ENCODE peak calls at places on chromosomes 12 and 14, in six cellular contexts. L, P, V, D, G and J are unnamed samples.

GRCh38 chr12:123267991-123268843 is 3.4 kb downstream of the CDK2AP1 start:
- DNase-seq in G (no peak), L (peak), P (no peak), V (peak), D (no peak), J (no peak)

GRCh38 chr12:82225871-82226270 is 132.3 kb downstream of the CCDC59 start:
- DNase-seq in L (no peak), P (no peak), G (no peak), V (no peak), D (no peak), J (no peak)

GRCh38 chr14:34583525-34583924 is 44.0 kb upstream of the EAPP start:
- DNase-seq in L (no peak), G (no peak), V (no peak), P (no peak), D (no peak), J (no peak)

GRCh38 chr14:36702484-36702883 is 40.8 kb downstream of the PAX9 start:
- DNase-seq in L (no peak), P (no peak), V (no peak), D (no peak), G (peak), J (no peak)

GRCh38 chr12:111063296-111064026 is 143.1 kb upstream of the MYL2 start:
- DNase-seq in L (no peak), V (no peak), D (no peak), G (peak), P (no peak), J (no peak)

GRCh38 chr12:94875525-94875924 is 128.0 kb downstream of the NDUFA12 start:
- DNase-seq in P (peak), V (peak), L (peak), G (peak), D (peak), J (peak)

GRCh38 chr14:80564051-80564450 is 352.7 kb upstream of the DIO2 start:
- DNase-seq in P (no peak), V (no peak), L (no peak), G (no peak), D (no peak), J (no peak)

GRCh38 chr14:99684356-99684952 is 356 bp downstream of the CYP46A1 start:
- DNase-seq in G (no peak), D (no peak), L (no peak), P (no peak), V (no peak), J (no peak)

GRCh38 chr14:89327771-89328212 is 89.2 kb downstream of the FOXN3 start:
- DNase-seq in G (peak), V (no peak), P (no peak), D (no peak), L (no peak), J (no peak)

GRCh38 chr12:46364777-46365580 is 7.6 kb downstream of the SLC38A2 start:
- DNase-seq in V (no peak), D (no peak), L (no peak), P (no peak), G (peak), J (no peak)

GRCh38 chr12:48021485-48022179 is 17.4 kb upstream of the COL2A1 start:
- DNase-seq in G (peak), D (no peak), L (no peak), V (no peak), P (no peak), J (no peak)

GRCh38 chr14:102557434-102558226 is 34.8 kb upstream of the RCOR1 start:
- DNase-seq in L (no peak), G (no peak), P (no peak), D (no peak), V (no peak), J (no peak)

GRCh38 chr12:25311501-25311900 is 60.8 kb upstream of the KRAS start:
- DNase-seq in V (no peak), G (peak), P (no peak), D (no peak), L (no peak), J (no peak)

GRCh38 chr12:109458771-109459208 is 18.3 kb downstream of the KCTD10 start:
- DNase-seq in D (no peak), V (no peak), P (no peak), G (peak), L (no peak), J (no peak)

GRCh38 chr12:68609955-68610434 is 704 bp upstream of the RAP1B start:
- DNase-seq in P (no peak), L (no peak), D (no peak), G (peak), V (no peak), J (no peak)

GRCh38 chr12:23757541-23757962 is 191.9 kb downstream of the SOX5 start:
- DNase-seq in P (no peak), G (no peak), L (no peak), D (peak), V (no peak), J (no peak)

GRCh38 chr12:121765573-121765972 is 27.9 kb downstream of the RHOF start:
- DNase-seq in D (no peak), P (no peak), L (no peak), V (no peak), G (peak), J (no peak)

GRCh38 chr12:47231456-47231855 is 151.7 kb upstream of the AMIGO2 start:
- DNase-seq in D (peak), L (no peak), V (no peak), P (no peak), G (no peak), J (no peak)

GRCh38 chr12:96371787-96372699 is 28.2 kb downstream of the CDK17 start:
- DNase-seq in V (no peak), D (no peak), P (no peak), G (no peak), L (no peak), J (no peak)

GRCh38 chr14:67583711-67584644 is 16.1 kb downstream of the PIGH start:
- DNase-seq in G (peak), P (no peak), L (no peak), D (peak), V (peak), J (no peak)

GRCh38 chr14:38669027-38669426 is 413.1 kb upstream of the CLEC14A start:
- DNase-seq in P (no peak), V (no peak), G (no peak), D (no peak), L (no peak), J (no peak)

GRCh38 chr12:95802482-95803264 is 12.1 kb upstream of the NTN4 start:
- DNase-seq in G (peak), D (no peak), L (no peak), P (no peak), V (no peak), J (no peak)

GRCh38 chr12:122014781-122015180 is 6.9 kb upstream of the BCL7A start:
- DNase-seq in G (no peak), L (no peak), P (no peak), D (no peak), V (no peak), J (no peak)

GRCh38 chr12:52175411-52176350 is 16.1 kb downstream of the KRT80 start:
- DNase-seq in G (no peak), P (no peak), L (no peak), D (no peak), V (no peak), J (no peak)

GRCh38 chr12:64781374-64782029 is 22.3 kb upstream of the GNS start:
- DNase-seq in D (peak), G (peak), L (no peak), V (no peak), P (no peak), J (peak)

GRCh38 chr12:102438823-102439205 is 41.5 kb downstream of the IGF1 start:
- DNase-seq in P (no peak), G (peak), L (no peak), D (no peak), V (no peak), J (no peak)